ENCODE peak calls at places on chromosomes 5 and 9, in six cellular contexts. G, N, B, J, L and W are unnamed samples.

GRCh38 chr5:151408633-151409243 is 38.7 kb upstream of the SLC36A1 start:
- DNase-seq in G (no peak), J (no peak), N (no peak), B (no peak), L (no peak), W (no peak)

GRCh38 chr5:53571403-53571802 is 11.0 kb downstream of the NDUFS4 start:
- DNase-seq in G (no peak), L (no peak), J (no peak), N (no peak), B (no peak), W (no peak)

GRCh38 chr5:66134407-66134843 is 9.7 kb upstream of the SREK1 start:
- DNase-seq in L (no peak), N (no peak), G (no peak), J (no peak), B (no peak), W (no peak)

GRCh38 chr5:153400931-153401330 is 89.5 kb upstream of the GRIA1 start:
- DNase-seq in G (no peak), N (no peak), J (no peak), B (no peak), L (no peak), W (no peak)

GRCh38 chr9:23821400-23822181 is 4.4 kb downstream of the ELAVL2 start:
- DNase-seq in G (peak; percentile 24), N (peak; percentile 26), B (no peak), J (no peak), L (peak; percentile 26), W (no peak)

GRCh38 chr5:60497706-60498500 is 202.1 kb downstream of the DEPDC1B start:
- DNase-seq in N (no peak), L (no peak), J (no peak), B (no peak), G (no peak), W (no peak)

GRCh38 chr5:72242796-72243475 is 77.1 kb downstream of the MRPS27 start:
- DNase-seq in L (no peak), B (no peak), J (no peak), N (no peak), G (no peak), W (no peak)

GRCh38 chr9:123990427-123990826 is 21.1 kb upstream of the LHX2 start:
- DNase-seq in G (no peak), N (no peak), L (no peak), B (no peak), J (no peak), W (no peak)

GRCh38 chr5:37836173-37837100 is 3.4 kb downstream of the GDNF start:
- DNase-seq in N (peak; percentile 47), B (no peak), J (peak; percentile 28), L (no peak), G (no peak), W (no peak)

GRCh38 chr5:177147239-177147638 is 13.7 kb downstream of the NSD1 start:
- DNase-seq in L (no peak), N (no peak), J (no peak), G (no peak), B (no peak), W (no peak)

GRCh38 chr5:60685028-60685427 is 14.9 kb downstream of the DEPDC1B start:
- DNase-seq in G (no peak), B (no peak), J (no peak), L (no peak), N (no peak), W (no peak)

GRCh38 chr9:104794070-104794469 is 30.1 kb downstream of the NIPSNAP3B start:
- DNase-seq in J (no peak), B (no peak), N (no peak), L (no peak), G (no peak), W (peak; percentile 45)

GRCh38 chr9:130672466-130672865 is 8.1 kb downstream of the PRDM12 start:
- DNase-seq in G (no peak), L (no peak), B (no peak), N (no peak), J (no peak), W (no peak)

GRCh38 chr5:109690456-109691247 is 925 bp downstream of the MAN2A1 start:
- DNase-seq in N (peak; percentile 78), B (peak; percentile 91), J (peak; percentile 58), L (peak; percentile 80), G (peak; percentile 69), W (peak; percentile 94)

GRCh38 chr9:74413876-74414275 is 83.3 kb upstream of the RORB start:
- DNase-seq in J (no peak), N (no peak), L (no peak), G (no peak), B (no peak), W (no peak)

GRCh38 chr9:78559449-78559885 is 262.5 kb downstream of the PSAT1 start:
- DNase-seq in J (no peak), B (no peak), L (no peak), N (no peak), G (no peak), W (no peak)

GRCh38 chr9:16136961-16137360 is 584.1 kb downstream of the CCDC171 start:
- DNase-seq in L (no peak), G (no peak), N (no peak), B (no peak), J (no peak), W (no peak)

GRCh38 chr5:77281969-77282336 is 71.5 kb downstream of the PDE8B start:
- DNase-seq in L (no peak), N (no peak), J (no peak), G (no peak), B (no peak), W (peak; percentile 87)

GRCh38 chr5:77285442-77285841 is 75.0 kb downstream of the PDE8B start:
- DNase-seq in L (no peak), G (no peak), B (no peak), N (no peak), J (no peak), W (peak; percentile 34)

GRCh38 chr5:77280036-77280435 is 69.6 kb downstream of the PDE8B start:
- DNase-seq in B (no peak), N (no peak), L (no peak), G (no peak), J (no peak), W (peak; percentile 34)

GRCh38 chr5:77277764-77278163 is 67.3 kb downstream of the PDE8B start:
- DNase-seq in G (no peak), N (no peak), L (no peak), B (no peak), J (no peak), W (no peak)

DNA sequence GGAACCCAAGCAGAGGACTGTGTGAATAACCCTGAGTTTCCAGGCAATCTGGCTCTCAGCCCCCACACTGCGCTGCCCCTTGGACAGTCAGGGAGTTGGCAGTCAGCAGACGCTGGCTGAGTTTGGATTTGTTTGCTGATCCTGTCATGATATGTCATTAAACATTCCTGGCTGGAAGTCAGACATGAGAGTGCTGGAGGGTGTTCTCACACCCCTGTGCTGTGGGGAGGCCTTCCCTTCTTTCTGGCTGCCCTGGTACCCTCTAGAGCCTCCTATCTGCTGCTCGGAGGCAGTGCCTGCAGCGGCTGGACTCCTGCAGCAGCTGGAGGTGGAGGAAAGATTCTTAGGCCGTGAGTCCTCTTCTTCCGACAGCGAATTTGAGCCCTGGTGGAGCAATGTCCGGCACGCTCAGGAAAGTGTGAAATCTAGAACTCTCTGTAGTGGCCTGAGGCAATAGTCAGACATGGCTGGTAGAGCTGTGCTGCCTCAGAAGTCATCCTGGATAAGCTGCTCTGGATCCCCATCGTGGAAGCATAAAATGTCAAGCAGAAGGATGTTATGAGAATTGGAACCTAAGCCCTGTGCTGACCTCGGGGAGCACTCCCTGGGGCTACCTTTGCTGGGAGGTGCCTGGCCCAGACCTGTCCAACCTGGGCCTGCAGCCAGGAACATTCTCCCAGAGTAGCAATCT is 72.0 kb downstream of the PDE8B start:
- DNase-seq in N (no peak), G (no peak), J (no peak), B (no peak), L (no peak), W (peak; percentile 85)
- TF ChIP-seq CTCF in N (no peak), G (no peak), J (no peak), B (no peak), L (no peak), W (no peak)

DNA sequence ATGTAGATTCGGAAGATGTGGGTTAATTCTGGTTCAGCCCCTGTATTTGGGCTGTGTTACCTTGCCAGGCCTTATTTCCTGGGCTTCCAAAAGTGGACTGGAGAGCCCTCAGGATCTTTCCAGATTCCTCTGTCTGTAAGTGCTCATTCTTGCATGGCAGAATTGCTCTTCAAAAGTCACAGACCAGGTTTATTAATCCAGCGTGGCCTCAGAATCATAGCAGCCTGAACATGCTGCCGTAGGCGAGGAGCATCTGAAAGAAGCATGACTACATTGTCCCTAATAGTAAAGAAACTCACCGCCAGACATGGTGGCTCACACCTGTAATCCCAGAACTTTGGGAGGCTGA is 307.8 kb downstream of the GADD45G start:
- DNase-seq in G (no peak), L (no peak), N (no peak), B (no peak), J (no peak), W (no peak)
- TF ChIP-seq EP300 in G (no peak), L (no peak), N (no peak), B (no peak), J (no peak), W (no peak)

GRCh38 chr5:90558344-90559192 is at the start of gene ADGRV1:
- DNase-seq in L (peak; percentile 89), J (peak; percentile 8), N (peak; percentile 34), B (no peak), G (peak; percentile 77), W (no peak)

GRCh38 chr5:90563161-90563560 is 4.6 kb downstream of the ADGRV1 start:
- DNase-seq in J (no peak), L (no peak), G (no peak), B (no peak), N (no peak), W (no peak)

GRCh38 chr5:90561766-90562165 is 3.2 kb downstream of the ADGRV1 start:
- DNase-seq in N (no peak), L (no peak), B (no peak), G (no peak), J (no peak), W (no peak)

GRCh38 chr5:90562331-90562730 is 3.7 kb downstream of the ADGRV1 start:
- DNase-seq in N (no peak), L (no peak), B (no peak), J (no peak), G (no peak), W (no peak)

DNA sequence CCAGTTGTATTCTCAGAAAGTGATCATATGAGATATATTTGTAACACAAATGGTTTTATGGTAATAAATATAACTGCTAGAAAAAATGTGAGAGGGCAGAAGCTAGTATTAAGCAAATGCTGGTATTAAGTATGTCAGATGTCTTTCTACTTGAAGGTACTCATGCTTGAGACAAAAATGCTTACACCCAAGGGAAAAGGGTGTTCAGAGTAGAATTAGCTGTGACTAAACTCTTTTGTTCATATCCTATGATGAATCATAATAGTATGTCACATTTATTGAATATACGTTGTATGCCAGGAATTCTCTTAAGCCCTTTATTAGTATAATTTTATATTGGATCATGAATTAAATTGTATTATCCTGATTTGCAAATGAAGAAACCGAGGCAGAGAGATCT is 2.2 kb downstream of the ADGRV1 start:
- DNase-seq in B (no peak), J (no peak), G (no peak), L (no peak), N (no peak), W (no peak)
- H3K4me1 ChIP-seq in B (no peaks in the 10 kb centered on the region), J (peaks cover 14% of the 10 kb centered on the region), G (peaks cover 8% of the 10 kb centered on the region), L (peaks cover 5% of the 10 kb centered on the region), N (peaks cover 4% of the 10 kb centered on the region), W (peaks cover 14% of the 10 kb centered on the region)

DNA sequence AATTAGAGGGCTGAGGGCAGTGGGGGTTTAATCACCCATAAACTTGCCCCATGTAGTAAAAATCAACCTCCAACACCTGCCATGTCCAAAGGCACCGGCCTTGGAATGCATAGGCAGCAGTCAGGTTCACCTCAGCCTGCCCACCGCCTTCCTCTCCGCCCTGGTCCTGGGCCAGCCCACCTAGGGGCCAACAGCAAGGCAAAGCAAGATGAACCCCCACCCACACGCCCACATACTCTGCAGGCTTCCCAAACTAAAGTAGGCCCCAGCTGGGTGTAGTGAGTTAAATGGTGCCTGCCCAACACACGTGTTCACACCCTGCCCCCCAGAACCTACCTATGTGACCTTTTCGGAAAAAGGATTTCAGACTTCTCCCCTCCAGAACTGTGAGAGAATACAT is 92.9 kb upstream of the RAI14 start:
- DNase-seq in G (no peak), J (no peak), N (no peak), B (no peak), L (no peak), W (no peak)
- TF ChIP-seq CTCF in G (no peak), J (no peak), N (no peak), B (no peak), L (no peak), W (no peak)